ENCODE peak calls at places on chromosomes 13 and 19, in eight cellular contexts. A is sigmoid colon; Q is colonic mucosa; T is CD4-positive, alpha-beta memory T cell; U is ovary; D is CD4-positive, alpha-beta T cell; K is dorsolateral prefrontal cortex; I is effector memory CD4-positive, alpha-beta T cell. J is an unnamed sample.

GRCh38 chr19:45276284-45276687 is 25.2 kb downstream of the MARK4 start:
- DNase-seq in A (no peak), Q (no peak), T (no peak), U (peak; percentile 57), D (no peak), K (no peak), I (no peak), J (no peak)

GRCh38 chr13:97798836-97799235 is 154.6 kb upstream of the IPO5 start:
- DNase-seq in A (no peak), Q (no peak), T (no peak), U (no peak), D (no peak), K (no peak), I (no peak), J (no peak)

GRCh38 chr19:43152217-43152616 is 34.1 kb downstream of the PSG5 start:
- DNase-seq in A (no peak), Q (no peak), T (no peak), U (no peak), D (no peak), K (no peak), I (no peak), J (no peak)

GRCh38 chr19:5152013-5152763 is 183.3 kb downstream of the KDM4B start:
- DNase-seq in A (no peak), Q (no peak), T (no peak), U (no peak), D (no peak), K (no peak), I (no peak), J (no peak)

GRCh38 chr13:51879133-51879532 is 17.4 kb downstream of the CCDC70 start:
- DNase-seq in A (no peak), Q (no peak), T (no peak), U (no peak), D (no peak), K (no peak), I (no peak), J (no peak)

GRCh38 chr13:73521291-73521626 is 462.5 kb downstream of the KLF5 start:
- DNase-seq in A (no peak), Q (no peak), T (peak; percentile 37), U (no peak), D (peak; percentile 29), K (no peak), I (no peak), J (no peak)

GRCh38 chr19:44640518-44640917 is 3.2 kb upstream of the PVR start:
- DNase-seq in A (no peak), Q (no peak), T (no peak), U (no peak), D (no peak), K (no peak), I (no peak), J (no peak)

GRCh38 chr13:50424993-50425392 is 409.7 kb downstream of the KCNRG start:
- DNase-seq in A (no peak), Q (no peak), T (no peak), U (no peak), D (no peak), K (no peak), I (no peak), J (no peak)

GRCh38 chr13:111006508-111007031 is 91.7 kb upstream of the ANKRD10 start:
- DNase-seq in A (peak; percentile 94), Q (peak; percentile 51), T (no peak), U (peak; percentile 78), D (no peak), K (no peak), I (no peak), J (no peak)

GRCh38 chr13:113576597-113576996 is 8.0 kb upstream of the TFDP1 start:
- DNase-seq in A (no peak), Q (no peak), T (no peak), U (no peak), D (no peak), K (no peak), I (no peak), J (no peak)

GRCh38 chr19:29421186-29421525 is 104.6 kb upstream of the VSTM2B start:
- DNase-seq in A (no peak), Q (no peak), T (no peak), U (no peak), D (no peak), K (no peak), I (no peak), J (no peak)

GRCh38 chr13:36343766-36344165 is 2.4 kb downstream of the SPART start:
- DNase-seq in A (no peak), Q (no peak), T (no peak), U (peak; percentile 20), D (no peak), K (no peak), I (no peak), J (no peak)

GRCh38 chr19:41225238-41226052 is 6.4 kb downstream of the AXL start:
- DNase-seq in A (peak; percentile 89), Q (peak; percentile 47), T (no peak), U (peak; percentile 82), D (peak; percentile 17), K (no peak), I (no peak), J (no peak)

GRCh38 chr19:38663957-38664502 is 16.6 kb downstream of the ACTN4 start:
- DNase-seq in A (peak; percentile 94), Q (no peak), T (no peak), U (no peak), D (no peak), K (peak; percentile 75), I (no peak), J (no peak)

GRCh38 chr19:2461751-2462634 is 5.2 kb upstream of the LMNB2 start:
- DNase-seq in A (no peak), Q (peak; percentile 75), T (peak; percentile 37), U (peak; percentile 42), D (peak; percentile 41), K (peak; percentile 42), I (no peak), J (no peak)

GRCh38 chr19:19033176-19033425 is 216 bp downstream of the SUGP2 start:
- DNase-seq in A (no peak), Q (no peak), T (no peak), U (peak; percentile 19), D (no peak), K (no peak), I (no peak), J (no peak)

GRCh38 chr19:31352296-31352781 is 3.1 kb upstream of the TSHZ3 start:
- DNase-seq in A (no peak), Q (no peak), T (no peak), U (no peak), D (no peak), K (no peak), I (no peak), J (no peak)

DNA sequence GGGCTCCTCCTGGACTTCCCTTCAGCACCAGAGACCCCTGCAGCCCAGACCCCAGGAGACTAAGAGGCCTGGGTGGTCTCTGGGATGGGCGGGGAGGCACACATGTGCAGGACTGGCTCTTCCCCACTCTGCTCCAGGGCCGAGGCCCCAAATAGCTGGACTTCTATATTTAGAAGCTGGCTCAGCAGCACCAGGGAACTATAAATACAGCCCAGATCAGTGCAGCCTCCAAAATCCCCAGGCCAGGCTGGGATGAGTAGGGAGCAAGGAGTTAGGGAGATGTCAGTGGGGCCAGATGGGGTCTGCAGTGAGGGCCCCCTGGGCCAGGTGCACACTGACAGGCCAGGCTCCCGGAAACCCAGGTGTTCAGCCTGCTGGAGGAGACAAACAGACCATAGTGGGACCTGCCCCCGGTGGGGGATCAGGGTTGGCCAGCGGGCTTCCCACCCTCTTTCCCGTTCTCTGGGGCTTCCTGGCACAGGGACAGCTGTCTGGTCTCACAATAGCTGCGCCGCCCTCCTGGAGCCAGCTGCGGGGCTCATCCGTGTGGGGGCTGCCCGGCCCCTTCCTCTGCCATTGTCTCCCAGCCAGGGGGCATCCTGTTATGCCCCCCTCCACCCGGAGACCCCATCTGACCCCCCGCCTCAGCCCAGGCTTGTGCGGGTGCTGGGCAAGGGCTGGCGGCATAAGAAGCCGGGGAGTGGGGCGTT is 5.5 kb upstream of the ADGRE5 start:
- DNase-seq in A (peak; percentile 83), Q (no peak), T (no peak), U (no peak), D (no peak), K (no peak), I (no peak), J (no peak)
- H3K27ac ChIP-seq in A (peak overlapping the region; percentile 73), Q (peak overlapping the region; percentile 60), T (peak overlapping the region; percentile 100), U (no peak overlapping the region), D (peak overlapping the region; percentile 97), K (peak overlapping the region; percentile 55), I (peak overlapping the region; percentile 98), J (peak overlapping the region; percentile 54)

GRCh38 chr13:95338905-95339304 is 37.7 kb upstream of the ABCC4 start:
- DNase-seq in A (peak; percentile 80), Q (no peak), T (no peak), U (no peak), D (no peak), K (no peak), I (no peak), J (no peak)
- H3K27ac ChIP-seq in A (peak overlapping the region; percentile 49), Q (no peak overlapping the region), T (no peak overlapping the region), U (no peak overlapping the region), D (no peak overlapping the region), K (no peak overlapping the region), I (no peak overlapping the region), J (no peak overlapping the region)

GRCh38 chr19:52172347-52172746 is 926 bp upstream of the ZNF836 start:
- DNase-seq in A (no peak), Q (no peak), T (no peak), U (no peak), D (no peak), K (no peak), I (no peak), J (no peak)
- H3K27ac ChIP-seq in A (peak overlapping the region; percentile 90), Q (no peak overlapping the region), T (peak overlapping the region; percentile 80), U (no peak overlapping the region), D (peak overlapping the region; percentile 82), K (no peak overlapping the region), I (peak overlapping the region; percentile 92), J (no peak overlapping the region)

GRCh38 chr19:55041627-55042343 is 3.7 kb upstream of the GP6 start:
- DNase-seq in A (no peak), Q (no peak), T (peak; percentile 11), U (no peak), D (no peak), K (no peak), I (no peak), J (no peak)

GRCh38 chr19:55041244-55041626 is 3.2 kb upstream of the GP6 start:
- DNase-seq in A (no peak), Q (no peak), T (no peak), U (no peak), D (no peak), K (no peak), I (no peak), J (no peak)

GRCh38 chr19:55042688-55043087 is 4.6 kb upstream of the GP6 start:
- DNase-seq in A (no peak), Q (no peak), T (no peak), U (no peak), D (no peak), K (no peak), I (no peak), J (no peak)

GRCh38 chr19:55044286-55044685 is 6.2 kb upstream of the GP6 start:
- DNase-seq in A (peak; percentile 25), Q (no peak), T (no peak), U (no peak), D (no peak), K (no peak), I (no peak), J (no peak)

DNA sequence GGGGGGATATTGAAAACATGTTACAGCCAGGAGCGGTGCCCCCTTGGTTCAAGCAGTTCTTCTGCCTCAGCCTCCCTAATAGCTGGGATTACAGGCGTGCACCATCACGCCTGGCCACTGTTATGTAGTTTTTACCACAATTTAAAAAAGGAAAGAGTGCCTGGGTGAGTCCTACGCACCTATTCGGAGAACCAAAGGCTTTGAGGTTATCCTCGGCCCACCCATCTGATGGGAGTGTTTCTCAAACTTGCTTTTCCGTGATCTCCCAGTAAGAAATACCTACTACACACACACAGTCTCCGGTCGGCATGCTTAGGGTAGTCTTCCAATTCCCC is 4.2 kb upstream of the GP6 start:
- DNase-seq in A (no peak), Q (no peak), T (no peak), U (no peak), D (no peak), K (no peak), I (no peak), J (no peak)
- H3K27ac ChIP-seq in A (no peak overlapping the region), Q (no peak overlapping the region), T (no peak overlapping the region), U (no peak overlapping the region), D (no peak overlapping the region), K (no peak overlapping the region), I (no peak overlapping the region), J (no peak overlapping the region)

J was measured in caudate nucleus.